ENCODE peak calls at places on chromosome 6, in six cellular contexts. S is kidney tubule cell; M is stimulated activated CD4-positive, alpha-beta T cell treated with anti-CD3 and anti-CD28 coated beads, TNF-alpha, amount 100 ng/mL, for 24 hours; H is cardiac muscle cell; P is GM20000; J is nucleus accumbens. Z is an unnamed sample.

GRCh38 chr6:168387911-168388310 is 53.1 kb upstream of the SMOC2 start:
- DNase-seq in J (no peak), M (no peak), H (no peak), S (no peak), P (no peak), Z (no peak)

GRCh38 chr6:133428299-133428698 is 187.1 kb downstream of the EYA4 start:
- DNase-seq in P (no peak), H (no peak), M (no peak), S (no peak), J (no peak), Z (no peak)

GRCh38 chr6:170423030-170423429 is 116.5 kb downstream of the FAM120B start:
- DNase-seq in J (no peak), S (no peak), H (no peak), P (peak; percentile 60), M (no peak), Z (no peak)

GRCh38 chr6:125639621-125640020 is 109.8 kb upstream of the HEY2 start:
- DNase-seq in S (peak; percentile 6), H (peak; percentile 17), J (no peak), P (no peak), M (no peak), Z (no peak)

GRCh38 chr6:7747433-7747832 is 21.5 kb downstream of the BMP6 start:
- DNase-seq in M (no peak), J (no peak), S (no peak), H (no peak), P (no peak), Z (no peak)

GRCh38 chr6:113414511-113414910 is 442.6 kb upstream of the MARCKS start:
- DNase-seq in P (no peak), S (peak; percentile 78), J (peak; percentile 6), H (peak; percentile 78), M (no peak), Z (no peak)

GRCh38 chr6:33508935-33509926 is 54.9 kb downstream of the ZBTB9 start:
- DNase-seq in J (no peak), H (no peak), P (no peak), S (no peak), M (no peak), Z (no peak)

GRCh38 chr6:14354919-14355572 is 237.5 kb downstream of the CD83 start:
- DNase-seq in M (no peak), S (peak; percentile 72), P (no peak), H (peak; percentile 88), J (no peak), Z (no peak)

GRCh38 chr6:148835920-148836441 is 89.2 kb downstream of the UST start:
- DNase-seq in M (no peak), P (peak; percentile 24), H (peak; percentile 48), S (no peak), J (no peak), Z (no peak)

GRCh38 chr6:40763001-40763400 is 175.8 kb upstream of the LRFN2 start:
- DNase-seq in S (no peak), H (no peak), M (no peak), J (no peak), P (no peak), Z (no peak)

GRCh38 chr6:1622851-1623768 is 13.4 kb downstream of the FOXC1 start:
- DNase-seq in J (no peak), M (no peak), P (no peak), S (peak; percentile 31), H (no peak), Z (no peak)

GRCh38 chr6:7505196-7505699 is 36.2 kb upstream of the DSP start:
- DNase-seq in J (peak; percentile 66), S (peak; percentile 100), M (no peak), H (peak; percentile 60), P (no peak), Z (peak; percentile 1)

GRCh38 chr6:100346203-100346602 is 118.5 kb downstream of the SIM1 start:
- DNase-seq in M (no peak), P (no peak), J (no peak), S (peak; percentile 21), H (no peak), Z (no peak)

GRCh38 chr6:75202676-75203131 is 3.1 kb downstream of the COL12A1 start:
- DNase-seq in P (no peak), H (peak; percentile 68), M (no peak), J (no peak), S (no peak), Z (no peak)

GRCh38 chr6:144296973-144297372 is 11.8 kb downstream of the UTRN start:
- DNase-seq in M (no peak), H (peak; percentile 67), J (no peak), P (no peak), S (no peak), Z (no peak)

GRCh38 chr6:24387818-24388217 is 14.9 kb upstream of the MRS2 start:
- DNase-seq in S (no peak), P (no peak), J (no peak), M (no peak), H (no peak), Z (no peak)

GRCh38 chr6:23656257-23656731 is 469.7 kb upstream of the NRSN1 start:
- DNase-seq in S (no peak), H (no peak), J (peak; percentile 36), M (no peak), P (no peak), Z (no peak)

GRCh38 chr6:43122146-43122545 is 46.0 kb downstream of the PTK7 start:
- DNase-seq in M (no peak), S (no peak), P (no peak), J (no peak), H (no peak), Z (no peak)

Z was measured in hippocampal formation.